ENCODE peak calls at places on chromosomes 6 and 20, in seven cellular contexts. B is H1, V is GM23338, U is K562, M is HCT116, W is endothelial cell of umbilical vein, C is HepG2. D is an unnamed sample.

GRCh38 chr6:121520337-121521163 is 85.1 kb downstream of the GJA1 start:
- DNase-seq in W (peak; percentile 99), U (no peak), B (no peak), V (peak; percentile 50), M (no peak), C (no peak), D (no peak)

GRCh38 chr6:158379336-158379735 is 67.1 kb downstream of the TULP4 start:
- DNase-seq in B (no peak), V (no peak), C (no peak), W (no peak), U (no peak), M (no peak), D (no peak)

GRCh38 chr20:31811796-31812728 is 7.1 kb upstream of the MYLK2 start:
- DNase-seq in C (no peak), W (peak; percentile 69), U (peak; percentile 58), V (no peak), B (no peak), M (no peak), D (no peak)

GRCh38 chr6:37799263-37799644 is 20.3 kb upstream of the ZFAND3 start:
- DNase-seq in B (no peak), C (peak; percentile 95), U (no peak), V (no peak), W (no peak), M (no peak), D (no peak)

GRCh38 chr6:19837511-19838441 is 606 bp downstream of the ID4 start:
- DNase-seq in U (no peak), W (peak; percentile 6), B (peak; percentile 74), M (no peak), V (peak; percentile 62), C (peak; percentile 21), D (no peak)

GRCh38 chr6:111414373-111414772 is 68.6 kb downstream of the REV3L start:
- DNase-seq in C (no peak), W (no peak), B (no peak), V (no peak), M (no peak), U (no peak), D (no peak)

GRCh38 chr6:17986656-17987575 is 519 bp downstream of the KIF13A start:
- DNase-seq in M (no peak), B (peak; percentile 75), U (peak; percentile 60), C (peak; percentile 81), V (peak; percentile 84), W (peak; percentile 71), D (no peak)

GRCh38 chr6:82248233-82248735 is 740 bp upstream of the IBTK start:
- DNase-seq in V (peak; percentile 42), B (no peak), C (peak; percentile 90), M (peak; percentile 49), W (no peak), U (peak; percentile 73), D (no peak)

GRCh38 chr6:115712562-115712961 is 348.1 kb downstream of the FRK start:
- DNase-seq in V (no peak), U (no peak), M (no peak), C (no peak), W (no peak), B (no peak), D (no peak)

GRCh38 chr6:90256698-90257485 is 39.8 kb downstream of the BACH2 start:
- DNase-seq in V (no peak), B (no peak), M (no peak), C (no peak), U (no peak), W (peak; percentile 85), D (no peak)

GRCh38 chr6:162538643-162539064 is 188.9 kb downstream of the PRKN start:
- DNase-seq in B (no peak), U (peak; percentile 26), C (no peak), M (no peak), V (no peak), W (no peak), D (no peak)

GRCh38 chr6:117531346-117531745 is 48.9 kb downstream of the DCBLD1 start:
- DNase-seq in M (no peak), C (no peak), B (no peak), V (no peak), U (no peak), W (no peak), D (peak; percentile 14)

GRCh38 chr6:138105880-138106664 is 1.1 kb downstream of the PERP start:
- DNase-seq in W (peak; percentile 58), B (peak; percentile 62), U (no peak), V (peak; percentile 75), C (peak; percentile 63), M (no peak), D (no peak)

GRCh38 chr6:111874030-111874425 is 776 bp upstream of the FYN start:
- DNase-seq in V (peak; percentile 47), B (no peak), M (no peak), U (no peak), C (no peak), W (peak; percentile 81), D (no peak)

GRCh38 chr6:147278891-147279290 is 74.7 kb downstream of the STXBP5 start:
- DNase-seq in U (no peak), B (no peak), M (no peak), V (no peak), W (no peak), C (no peak), D (peak; percentile 51)

GRCh38 chr20:3013771-3014170 is 29.7 kb upstream of the GNRH2 start:
- DNase-seq in C (no peak), U (no peak), M (no peak), W (no peak), V (no peak), B (no peak), D (no peak)

GRCh38 chr6:136956590-136957573 is 34.8 kb downstream of the SLC35D3 start:
- DNase-seq in C (no peak), M (no peak), B (peak; percentile 70), U (peak; percentile 23), W (no peak), V (peak; percentile 86), D (no peak)

DNA sequence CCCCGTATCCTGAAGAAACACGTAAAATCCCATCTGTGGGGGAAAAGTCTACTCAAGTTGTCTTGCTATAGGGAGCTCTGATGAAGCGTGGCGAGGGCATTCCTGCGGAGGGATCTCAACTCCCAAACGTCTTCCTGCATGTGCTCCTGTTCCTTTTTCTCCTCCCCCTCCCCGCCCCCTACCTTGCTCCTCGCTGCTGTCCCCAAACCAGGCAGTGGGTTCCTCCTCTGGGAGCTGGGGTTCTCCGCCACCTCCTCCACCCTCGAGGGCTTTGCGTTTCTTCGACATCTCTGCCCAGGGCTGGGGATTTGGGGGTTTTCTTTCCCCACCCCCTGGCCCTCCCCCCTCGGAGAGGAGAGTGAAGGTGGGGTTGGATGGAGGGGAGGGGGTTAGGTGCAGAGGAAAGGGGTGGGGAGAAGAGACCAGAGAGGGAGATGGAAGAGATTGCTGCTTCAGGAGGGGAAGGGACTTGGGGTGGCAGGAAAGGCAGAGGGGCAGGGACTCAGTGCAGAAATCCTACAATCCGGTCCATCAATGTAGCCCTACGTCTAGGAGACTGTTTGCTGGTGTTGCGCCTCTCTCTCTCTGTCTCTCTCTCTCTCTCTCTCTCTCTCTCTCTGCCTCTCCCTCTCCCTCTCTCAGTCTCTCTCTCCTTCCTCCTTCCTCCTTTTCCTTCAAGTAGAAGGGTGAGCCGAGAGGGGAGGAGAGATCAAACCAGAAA is 181.6 kb downstream of the TBXT start:
- DNase-seq in U (no peak), M (no peak), C (no peak), V (peak; percentile 71), B (peak; percentile 61), W (no peak), D (no peak)
- TF ChIP-seq EZH2 in U (no peak), M (no peak), C (no peak), V (peak; percentile 28), B (no peak), W (no peak), D (no peak)

DNA sequence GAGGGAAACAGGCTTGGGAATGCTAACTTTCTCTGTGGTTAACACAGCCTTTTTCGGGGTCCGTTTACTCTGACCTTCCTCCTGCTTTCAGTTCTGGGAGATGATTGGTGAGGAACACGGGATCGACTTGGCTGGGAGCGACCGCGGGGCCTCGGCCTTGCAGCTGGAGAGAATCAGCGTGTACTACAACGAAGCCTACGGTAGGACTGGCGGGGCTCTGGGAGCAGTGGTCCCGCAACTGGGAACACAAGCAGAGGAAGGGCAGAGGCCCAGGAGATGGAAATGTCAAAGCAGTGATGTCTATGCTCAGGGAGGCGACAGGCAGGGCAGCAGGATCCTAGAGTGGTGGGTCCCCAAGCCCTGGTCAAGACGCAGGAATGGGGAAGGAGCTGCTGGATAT is 3.5 kb downstream of the TUBB1 start:
- DNase-seq in V (no peak), M (no peak), W (no peak), B (no peak), C (no peak), U (no peak), D (no peak)
- TF ChIP-seq POLR2AphosphoS5 in V (no peak), M (no peak), W (no peak), B (no peak), C (no peak), U (peak; percentile 12), D (no peak)

GRCh38 chr20:63177134-63177784 is 38.7 kb downstream of the YTHDF1 start:
- DNase-seq in B (peak; percentile 82), M (no peak), C (no peak), U (no peak), V (peak; percentile 70), W (no peak), D (no peak)

GRCh38 chr20:63178445-63178818 is 37.5 kb downstream of the YTHDF1 start:
- DNase-seq in C (no peak), M (no peak), U (no peak), W (no peak), V (peak; percentile 89), B (peak; percentile 77), D (no peak)

GRCh38 chr20:63176448-63177133 is 39.3 kb downstream of the YTHDF1 start:
- DNase-seq in W (no peak), M (no peak), B (peak; percentile 77), C (no peak), V (peak; percentile 64), U (no peak), D (no peak)

GRCh38 chr20:63178889-63179751 is 36.8 kb downstream of the YTHDF1 start:
- DNase-seq in M (peak; percentile 18), U (peak; percentile 69), B (peak; percentile 77), V (peak; percentile 53), W (no peak), C (no peak), D (no peak)

GRCh38 chr20:63177785-63178444 is 38.0 kb downstream of the YTHDF1 start:
- DNase-seq in V (no peak), B (peak; percentile 77), C (no peak), W (no peak), U (no peak), M (no peak), D (no peak)
- TF ChIP-seq EZH2 in V (peak; percentile 70), B (peak; percentile 2), C (peak; percentile 89), W (peak; percentile 92), U (no peak), M (no peak), D (no peak)

GRCh38 chr6:148359228-148359627 is 16.6 kb downstream of the SASH1 start:
- DNase-seq in W (no peak), U (no peak), M (no peak), V (no peak), C (no peak), B (no peak), D (no peak)

GRCh38 chr6:148370171-148370570 is 27.5 kb downstream of the SASH1 start:
- DNase-seq in M (no peak), U (no peak), W (no peak), C (no peak), B (no peak), V (no peak), D (no peak)

GRCh38 chr6:148367418-148368024 is 24.9 kb downstream of the SASH1 start:
- DNase-seq in W (peak; percentile 99), U (no peak), M (no peak), C (no peak), V (peak; percentile 42), B (no peak), D (no peak)

GRCh38 chr6:148365037-148365436 is 22.4 kb downstream of the SASH1 start:
- DNase-seq in W (no peak), C (no peak), U (no peak), V (no peak), B (no peak), M (no peak), D (no peak)

GRCh38 chr6:148364056-148364844 is 21.6 kb downstream of the SASH1 start:
- DNase-seq in U (no peak), V (no peak), M (no peak), B (no peak), C (no peak), W (peak; percentile 97), D (no peak)
- TF ChIP-seq POLR2AphosphoS5 in U (no peak), V (no peak), M (no peak), B (no peak), C (no peak), W (peak; percentile 46), D (no peak)